ENCODE peak calls at places on chromosome 4, in five cellular contexts. J, C, I, T and K are unnamed samples.

GRCh38 chr4:108272566-108272965 is 103.8 kb upstream of the LEF1 start:
- DNase-seq in J (no peak), C (no peak), I (no peak), T (no peak), K (no peak)

GRCh38 chr4:125398263-125398662 is 83.5 kb downstream of the FAT4 start:
- DNase-seq in J (no peak), C (no peak), I (no peak), T (no peak), K (no peak)

GRCh38 chr4:69858683-69859082 is 1.3 kb downstream of the SULT1E1 start:
- DNase-seq in J (no peak), C (no peak), I (no peak), T (no peak), K (no peak)

GRCh38 chr4:6680372-6681034 is 13.2 kb upstream of the S100P start:
- DNase-seq in J (no peak), C (peak; percentile 80), I (no peak), T (no peak), K (no peak)

GRCh38 chr4:151692443-151692782 is 68.4 kb downstream of the GATB start:
- DNase-seq in J (no peak), C (no peak), I (no peak), T (no peak), K (no peak)

GRCh38 chr4:79759793-79760192 is 313.2 kb downstream of the ANTXR2 start:
- DNase-seq in J (no peak), C (no peak), I (no peak), T (no peak), K (no peak)

GRCh38 chr4:152160236-152160800 is 375.6 kb downstream of the FBXW7 start:
- DNase-seq in J (no peak), C (no peak), I (no peak), T (no peak), K (no peak)

GRCh38 chr4:63505714-63506460 is 903.4 kb downstream of the TECRL start:
- DNase-seq in J (no peak), C (no peak), I (no peak), T (no peak), K (no peak)

GRCh38 chr4:88809561-88810219 is 112.1 kb upstream of the NAP1L5 start:
- DNase-seq in J (no peak), C (no peak), I (no peak), T (no peak), K (no peak)

GRCh38 chr4:152938237-152938969 is 2.3 kb downstream of the FHDC1 start:
- DNase-seq in J (no peak), C (no peak), I (no peak), T (no peak), K (no peak)

GRCh38 chr4:6421397-6421796 is 51.0 kb downstream of the PPP2R2C start:
- DNase-seq in J (no peak), C (no peak), I (no peak), T (no peak), K (no peak)

GRCh38 chr4:27048350-27049100 is 187.9 kb downstream of the STIM2 start:
- DNase-seq in J (no peak), C (no peak), I (no peak), T (no peak), K (no peak)

GRCh38 chr4:176883108-176883550 is 90.4 kb upstream of the VEGFC start:
- DNase-seq in J (no peak), C (no peak), I (no peak), T (no peak), K (no peak)

DNA sequence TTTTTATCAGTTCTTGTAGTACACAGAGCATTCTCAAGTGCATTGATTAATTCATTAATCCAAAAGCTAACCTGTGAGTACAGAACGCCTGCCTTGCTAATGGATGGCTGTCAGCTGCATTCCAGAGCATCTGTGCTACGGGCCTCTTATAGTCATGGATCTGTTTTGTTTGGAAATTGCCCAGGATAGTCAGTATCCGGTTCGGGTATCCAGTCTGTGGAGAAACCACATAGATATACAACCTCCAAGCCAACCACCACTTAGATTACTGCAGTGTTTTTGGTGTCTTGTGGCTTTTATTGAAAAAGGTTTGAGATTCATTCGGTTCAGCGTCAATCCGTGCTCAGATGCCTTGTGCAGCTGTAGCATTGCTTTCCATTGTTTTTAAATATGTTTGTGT is 4.0 kb downstream of the LAP3 start:
- DNase-seq in J (no peak), C (no peak), I (no peak), T (no peak), K (no peak)
- H3K27ac ChIP-seq in J (no peak overlapping the region), C (no peak overlapping the region), I (no peak overlapping the region), T (no peak overlapping the region), K (no peak overlapping the region)

GRCh38 chr4:71237626-71238025 is 101.2 kb upstream of the SLC4A4 start:
- DNase-seq in J (no peak), C (no peak), I (no peak), T (no peak), K (no peak)

GRCh38 chr4:71235321-71236206 is 103.3 kb upstream of the SLC4A4 start:
- DNase-seq in J (no peak), C (no peak), I (no peak), T (no peak), K (no peak)

GRCh38 chr4:71239365-71239764 is 99.5 kb upstream of the SLC4A4 start:
- DNase-seq in J (no peak), C (no peak), I (no peak), T (no peak), K (no peak)

GRCh38 chr4:71232846-71233245 is 106.0 kb upstream of the SLC4A4 start:
- DNase-seq in J (no peak), C (no peak), I (no peak), T (no peak), K (no peak)

DNA sequence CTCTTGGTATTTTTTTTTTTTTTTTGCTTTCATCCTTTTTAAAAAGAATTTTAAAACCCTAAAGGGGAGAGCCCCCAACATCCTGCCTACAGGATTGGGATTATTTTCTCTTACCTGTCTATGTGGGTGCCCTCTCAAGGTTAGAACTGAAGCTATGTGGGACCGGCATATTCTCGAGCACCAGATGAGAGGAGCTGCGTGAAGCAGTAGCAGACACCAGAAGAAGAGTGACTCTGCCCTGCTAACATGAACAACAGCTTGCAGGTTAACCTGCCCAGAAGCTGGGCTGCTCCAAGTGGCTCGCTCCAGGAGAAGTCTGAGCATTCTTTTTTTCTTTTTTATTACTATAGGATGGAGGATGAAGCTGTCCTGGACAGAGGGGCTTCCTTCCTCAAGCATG is 102.6 kb upstream of the SLC4A4 start:
- DNase-seq in J (no peak), C (no peak), I (no peak), T (no peak), K (no peak)
- H3K27ac ChIP-seq in J (no peak overlapping the region), C (no peak overlapping the region), I (no peak overlapping the region), T (no peak overlapping the region), K (no peak overlapping the region)

DNA sequence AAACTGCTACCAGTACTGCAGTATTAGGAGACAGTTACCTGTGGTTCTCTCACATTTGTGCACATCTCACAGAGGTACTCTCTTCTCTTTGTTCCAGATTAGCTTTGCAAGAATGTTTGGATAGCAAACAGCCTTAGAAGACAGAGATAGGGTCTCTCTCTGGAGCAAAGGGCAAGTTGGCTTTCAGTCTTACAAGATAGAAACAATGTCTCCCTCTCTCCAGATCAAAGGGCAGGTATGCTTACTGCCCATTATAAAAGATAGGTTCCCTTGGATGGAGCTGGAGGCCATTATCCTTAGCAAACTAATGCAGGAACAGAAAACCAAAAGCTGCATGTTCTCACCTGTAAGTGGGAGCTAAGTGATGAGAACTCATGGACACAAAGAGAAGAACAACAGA is 50.2 kb upstream of the KIT start:
- DNase-seq in J (no peak), C (no peak), I (no peak), T (no peak), K (no peak)
- H3K27ac ChIP-seq in J (no peak overlapping the region), C (no peak overlapping the region), I (no peak overlapping the region), T (no peak overlapping the region), K (no peak overlapping the region)

GRCh38 chr4:40190465-40190864 is 6.4 kb upstream of the RHOH start:
- DNase-seq in J (no peak), C (no peak), I (no peak), T (no peak), K (no peak)

GRCh38 chr4:40193018-40193571 is 3.7 kb upstream of the RHOH start:
- DNase-seq in J (no peak), C (no peak), I (peak; percentile 41), T (peak; percentile 49), K (no peak)

GRCh38 chr4:40190880-40191815 is 5.7 kb upstream of the RHOH start:
- DNase-seq in J (no peak), C (no peak), I (no peak), T (no peak), K (no peak)

GRCh38 chr4:40193578-40193977 is 3.3 kb upstream of the RHOH start:
- DNase-seq in J (no peak), C (no peak), I (peak; percentile 27), T (no peak), K (no peak)

GRCh38 chr4:40192286-40193017 is 4.4 kb upstream of the RHOH start:
- DNase-seq in J (no peak), C (no peak), I (no peak), T (no peak), K (no peak)
- H3K27ac ChIP-seq in J (peak overlapping the region; percentile 99), C (no peak overlapping the region), I (peak overlapping the region; percentile 100), T (peak overlapping the region; percentile 60), K (no peak overlapping the region)